ENCODE peak calls at places on chromosomes 16 and 17, in seven cellular contexts. P is NCI-H2107; A is activated T-helper 9 cell treated with anti-CD3 and anti-CD28 coated beads, Interleukin-2, amount 50 U/mL, for 16 hours; I is naive B cell; S is kidney epithelial cell; N is activated CD4-positive, alpha-beta T cell treated with anti-CD3 and anti-CD28 coated beads for 1 hour; B is cardiac fibroblast. Q is an unnamed sample.

GRCh38 chr16:30722443-30722842 is 23.5 kb downstream of the SRCAP start:
- DNase-seq in P (no peak), A (no peak), I (no peak), S (no peak), N (no peak), B (no peak), Q (no peak)

GRCh38 chr17:72702998-72703397 is 389.5 kb downstream of the SLC39A11 start:
- DNase-seq in P (no peak), A (no peak), I (no peak), S (no peak), N (no peak), B (no peak), Q (no peak)

GRCh38 chr17:74690409-74690825 is 22.3 kb downstream of the CD300LF start:
- DNase-seq in P (no peak), A (no peak), I (no peak), S (no peak), N (no peak), B (no peak), Q (no peak)

GRCh38 chr17:82978354-82978753 is 101.1 kb upstream of the METRNL start:
- DNase-seq in P (no peak), A (no peak), I (no peak), S (no peak), N (no peak), B (no peak), Q (no peak)

GRCh38 chr17:68057531-68057952 is 22.0 kb downstream of the KPNA2 start:
- DNase-seq in P (no peak), A (peak; percentile 11), I (peak; percentile 23), S (no peak), N (peak; percentile 10), B (peak; percentile 76), Q (no peak)

GRCh38 chr16:57540387-57540786 is 2.1 kb upstream of the ADGRG5 start:
- DNase-seq in P (no peak), A (no peak), I (no peak), S (no peak), N (no peak), B (no peak), Q (no peak)

GRCh38 chr16:8962393-8963009 is 1.2 kb downstream of the USP7 start:
- DNase-seq in P (no peak), A (peak; percentile 34), I (peak; percentile 87), S (no peak), N (peak; percentile 31), B (no peak), Q (no peak)

GRCh38 chr16:27973678-27974077 is 89.8 kb downstream of the GSG1L start:
- DNase-seq in P (no peak), A (no peak), I (no peak), S (no peak), N (no peak), B (no peak), Q (no peak)

GRCh38 chr17:40996829-40997228 is 2.9 kb upstream of the KRTAP3-3 start:
- DNase-seq in P (no peak), A (no peak), I (no peak), S (no peak), N (no peak), B (no peak), Q (no peak)

GRCh38 chr17:43695968-43696865 is 34.5 kb upstream of the MEOX1 start:
- DNase-seq in P (no peak), A (no peak), I (no peak), S (no peak), N (no peak), B (peak; percentile 26), Q (no peak)

GRCh38 chr16:84198401-84198800 is 7.4 kb downstream of the ADAD2 start:
- DNase-seq in P (no peak), A (no peak), I (no peak), S (no peak), N (no peak), B (peak; percentile 85), Q (no peak)

GRCh38 chr17:27601069-27601974 is 29.7 kb upstream of the LGALS9 start:
- DNase-seq in P (peak; percentile 24), A (peak; percentile 64), I (peak; percentile 62), S (no peak), N (peak; percentile 68), B (peak; percentile 88), Q (no peak)

GRCh38 chr16:424033-424622 is 1.3 kb upstream of the RAB11FIP3 start:
- DNase-seq in P (no peak), A (no peak), I (no peak), S (peak; percentile 81), N (no peak), B (peak; percentile 97), Q (peak; percentile 88)

GRCh38 chr16:76268824-76269223 is 8.4 kb upstream of the CNTNAP4 start:
- DNase-seq in P (no peak), A (no peak), I (no peak), S (no peak), N (no peak), B (no peak), Q (no peak)

GRCh38 chr16:70715860-70716357 is 30.1 kb upstream of the MTSS2 start:
- DNase-seq in P (no peak), A (no peak), I (no peak), S (no peak), N (no peak), B (peak; percentile 31), Q (peak; percentile 56)

GRCh38 chr17:18107971-18108370 is 585 bp upstream of the MYO15A start:
- DNase-seq in P (no peak), A (no peak), I (no peak), S (no peak), N (no peak), B (no peak), Q (no peak)

GRCh38 chr17:562174-562573 is 152.5 kb downstream of the VPS53 start:
- DNase-seq in P (no peak), A (no peak), I (no peak), S (no peak), N (no peak), B (peak; percentile 21), Q (no peak)

GRCh38 chr17:43548689-43549379 is 2.7 kb upstream of the ETV4 start:
- DNase-seq in P (no peak), A (no peak), I (no peak), S (no peak), N (no peak), B (no peak), Q (no peak)

GRCh38 chr17:4161179-4161559 is 18.2 kb downstream of the CYB5D2 start:
- DNase-seq in P (no peak), A (no peak), I (no peak), S (peak; percentile 63), N (no peak), B (peak; percentile 96), Q (peak; percentile 33)

GRCh38 chr17:14886200-14886739 is 378.9 kb downstream of the PMP22 start:
- DNase-seq in P (no peak), A (no peak), I (no peak), S (no peak), N (no peak), B (peak; percentile 35), Q (no peak)

GRCh38 chr16:20969386-20969785 is 68.8 kb downstream of the LYRM1 start:
- DNase-seq in P (no peak), A (no peak), I (no peak), S (no peak), N (no peak), B (no peak), Q (no peak)

GRCh38 chr16:28491970-28492474 is at the start of gene CLN3:
- DNase-seq in P (peak; percentile 58), A (peak; percentile 75), I (peak; percentile 92), S (peak; percentile 84), N (peak; percentile 80), B (peak; percentile 97), Q (peak; percentile 70)

GRCh38 chr17:47806913-47807255 is 14.7 kb downstream of the OSBPL7 start:
- DNase-seq in P (no peak), A (no peak), I (no peak), S (no peak), N (no peak), B (no peak), Q (no peak)

GRCh38 chr17:6376901-6377300 is 58.0 kb downstream of the AIPL1 start:
- DNase-seq in P (no peak), A (no peak), I (no peak), S (no peak), N (no peak), B (no peak), Q (no peak)